ENCODE peak calls at places on chromosomes 2 and 18, in four cellular contexts. A is IMR-90, E is K562, R is GM12878. N is an unnamed sample.

GRCh38 chr2:218002103-218002502 is 692 bp downstream of the TNS1 start:
- DNase-seq in A (no peak), E (no peak), R (no peak), N (no peak)

GRCh38 chr2:231295363-231295655 is 96.9 kb downstream of the ARMC9 start:
- DNase-seq in A (no peak), E (no peak), R (no peak), N (no peak)

GRCh38 chr2:136116111-136116812 is 1.7 kb downstream of the CXCR4 start:
- DNase-seq in A (no peak), E (no peak), R (no peak), N (no peak)

GRCh38 chr2:141508806-141509595 is 621.8 kb downstream of the LRP1B start:
- DNase-seq in A (peak), E (no peak), R (no peak), N (no peak)

GRCh38 chr2:62118160-62118559 is 77.8 kb upstream of the B3GNT2 start:
- DNase-seq in A (peak), E (no peak), R (no peak), N (no peak)

GRCh38 chr2:18047896-18048657 is 169.6 kb downstream of the KCNS3 start:
- DNase-seq in A (peak), E (no peak), R (no peak), N (no peak)

GRCh38 chr18:50182516-50182915 is 12.4 kb downstream of the MYO5B start:
- DNase-seq in A (no peak), E (no peak), R (no peak), N (no peak)

GRCh38 chr18:7545734-7546133 is 21.4 kb upstream of the PTPRM start:
- DNase-seq in A (peak), E (no peak), R (no peak), N (no peak)

GRCh38 chr2:209702775-209703174 is 68.9 kb upstream of the UNC80 start:
- DNase-seq in A (no peak), E (no peak), R (no peak), N (no peak)

GRCh38 chr18:23943104-23943503 is 71.5 kb upstream of the TTC39C start:
- DNase-seq in A (no peak), E (no peak), R (peak), N (no peak)

GRCh38 chr2:111995148-111995547 is 59.9 kb upstream of the TMEM87B start:
- DNase-seq in A (no peak), E (no peak), R (no peak), N (peak)

GRCh38 chr2:23751747-23752265 is 175.1 kb downstream of the ATAD2B start:
- DNase-seq in A (no peak), E (no peak), R (no peak), N (no peak)

GRCh38 chr2:23756593-23757292 is 170.2 kb downstream of the ATAD2B start:
- DNase-seq in A (no peak), E (no peak), R (no peak), N (no peak)

GRCh38 chr2:23753291-23754006 is 173.5 kb downstream of the ATAD2B start:
- DNase-seq in A (peak), E (no peak), R (no peak), N (no peak)

GRCh38 chr2:23757686-23758433 is 169.1 kb downstream of the ATAD2B start:
- DNase-seq in A (peak), E (peak), R (no peak), N (peak)

DNA sequence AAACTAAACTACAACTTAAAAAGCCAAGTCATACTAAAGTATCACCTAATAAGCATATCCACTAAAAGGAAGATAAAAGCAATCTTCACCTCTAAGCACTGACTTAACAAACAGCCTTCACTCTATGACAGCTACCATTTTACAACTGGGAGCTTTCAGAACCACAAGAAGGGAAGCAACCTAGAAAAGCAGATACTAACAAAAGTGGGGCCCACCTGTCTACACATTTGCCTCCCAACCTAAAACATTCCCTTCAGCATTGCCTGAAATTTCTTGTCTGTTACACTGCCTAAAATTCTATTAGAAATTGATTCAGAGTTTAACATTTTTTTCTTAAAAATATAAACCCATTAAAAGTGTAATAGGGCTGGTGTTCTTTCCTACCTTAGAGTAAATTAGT is 172.0 kb downstream of the ATAD2B start:
- DNase-seq in A (no peak), E (no peak), R (no peak), N (no peak)
- TF ChIP-seq MXI1 in A (no peak), E (no peak), R (no peak), N (no peak)

GRCh38 chr2:74847075-74847858 is 13.3 kb downstream of the HK2 start:
- DNase-seq in A (peak), E (no peak), R (no peak), N (no peak)

GRCh38 chr2:74846481-74846880 is 12.6 kb downstream of the HK2 start:
- DNase-seq in A (no peak), E (no peak), R (no peak), N (no peak)

GRCh38 chr2:74850816-74851566 is 17.1 kb downstream of the HK2 start:
- DNase-seq in A (peak), E (no peak), R (no peak), N (no peak)

GRCh38 chr2:74845991-74846390 is 12.1 kb downstream of the HK2 start:
- DNase-seq in A (peak), E (no peak), R (no peak), N (no peak)

GRCh38 chr2:74849228-74849892 is 15.4 kb downstream of the HK2 start:
- DNase-seq in A (peak), E (no peak), R (peak), N (no peak)
- TF ChIP-seq BHLHE40 in A (no peak), E (no peak), R (no peak), N (no peak)

GRCh38 chr2:226011716-226012115 is 612.2 kb downstream of the NYAP2 start:
- DNase-seq in A (no peak), E (no peak), R (no peak), N (no peak)
- TF ChIP-seq MXI1 in A (no peak), E (no peak), R (no peak), N (no peak)

DNA sequence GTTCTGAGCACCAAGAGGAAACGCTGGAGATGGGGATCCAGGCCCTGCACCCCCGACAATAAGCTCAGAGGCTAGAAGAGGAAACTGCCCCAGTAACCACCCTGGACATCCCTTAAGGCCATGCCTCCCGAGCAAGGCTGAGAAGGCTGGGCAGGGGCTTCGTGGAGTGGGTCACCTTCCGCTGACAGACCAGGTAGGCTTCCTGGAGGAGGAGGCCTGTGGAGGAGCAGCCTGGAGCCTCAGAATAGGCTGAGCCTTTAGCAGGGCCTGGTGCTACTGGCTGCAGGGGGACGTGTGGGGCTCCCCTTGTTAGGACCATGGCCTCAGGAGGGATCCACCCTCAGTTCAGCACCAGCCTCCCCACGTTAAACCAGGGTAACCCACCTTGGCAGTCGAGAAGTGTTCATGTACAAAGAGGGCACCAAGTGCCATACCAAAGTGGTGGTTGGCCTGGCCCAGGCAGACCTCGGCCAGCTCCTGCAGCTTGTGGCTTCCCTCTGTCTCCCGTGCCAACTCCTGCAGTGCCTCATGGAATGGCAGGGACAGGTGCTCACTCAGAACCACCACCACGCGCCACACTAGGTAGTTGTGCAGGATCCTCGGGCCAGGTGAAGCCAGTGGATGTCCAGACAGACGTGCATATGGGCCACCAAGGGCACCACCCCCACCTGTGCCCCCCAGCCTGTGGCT is 28.5 kb upstream of the ALPP start:
- DNase-seq in A (no peak), E (no peak), R (no peak), N (no peak)
- TF ChIP-seq BHLHE40 in A (no peak), E (no peak), R (no peak), N (no peak)

GRCh38 chr2:202069189-202070050 is 3.6 kb upstream of the KIAA2012 start:
- DNase-seq in A (no peak), E (peak), R (no peak), N (no peak)

GRCh38 chr2:202072226-202072625 is 829 bp upstream of the KIAA2012 start:
- DNase-seq in A (no peak), E (peak), R (no peak), N (peak)

GRCh38 chr2:202072737-202073396 is at the start of gene KIAA2012:
- DNase-seq in A (no peak), E (no peak), R (no peak), N (no peak)

GRCh38 chr2:202067589-202067988 is 5.5 kb upstream of the KIAA2012 start:
- DNase-seq in A (no peak), E (no peak), R (no peak), N (no peak)

GRCh38 chr2:202071107-202071506 is 1.9 kb upstream of the KIAA2012 start:
- DNase-seq in A (no peak), E (no peak), R (no peak), N (no peak)
- TF ChIP-seq MXI1 in A (no peak), E (no peak), R (no peak), N (no peak)

DNA sequence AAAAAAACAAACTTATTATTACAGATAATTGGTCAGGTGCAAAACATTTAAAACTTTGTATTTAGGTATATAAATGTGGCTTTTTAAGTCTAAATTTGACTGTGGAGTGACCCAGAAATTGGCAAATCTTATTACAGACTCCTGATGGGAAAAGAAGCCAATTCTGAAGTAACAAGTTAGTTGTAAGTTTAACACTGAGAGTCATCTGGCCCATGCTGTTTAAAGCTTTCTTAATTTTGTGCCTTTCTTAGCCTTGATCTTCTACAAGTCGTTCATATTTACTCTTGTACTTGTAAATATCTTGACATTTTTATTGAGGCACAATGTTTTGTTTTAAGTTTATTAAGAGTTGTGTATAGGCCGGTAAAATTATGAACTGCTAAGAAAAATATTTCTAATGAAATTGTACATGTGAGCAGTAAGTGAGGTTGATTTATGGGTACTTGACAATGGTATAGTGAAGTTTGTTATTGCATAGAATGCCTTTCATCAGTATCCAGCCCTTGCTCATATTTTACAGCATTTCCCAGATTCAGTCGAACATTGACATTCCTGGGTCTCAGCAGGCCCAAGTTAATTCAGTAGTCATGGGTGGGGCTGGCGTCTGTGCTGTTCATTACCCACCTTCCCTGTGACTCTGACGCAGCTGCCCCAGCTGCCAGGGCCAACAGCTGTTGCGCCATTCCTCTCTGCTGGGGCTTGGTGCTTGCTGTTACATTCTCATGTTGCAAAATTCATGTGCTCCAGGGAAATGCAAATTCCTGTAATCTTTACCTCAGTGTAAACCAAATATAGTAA is 121.4 kb downstream of the ZNF236 start:
- DNase-seq in A (peak), E (no peak), R (no peak), N (no peak)
- TF ChIP-seq BHLHE40 in A (no peak), E (no peak), R (no peak), N (no peak)

GRCh38 chr2:239716536-239717318 is 308.4 kb downstream of the NDUFA10 start:
- DNase-seq in A (no peak), E (no peak), R (no peak), N (no peak)

GRCh38 chr2:239715606-239716005 is 309.5 kb downstream of the NDUFA10 start:
- DNase-seq in A (no peak), E (no peak), R (no peak), N (no peak)

GRCh38 chr2:239716009-239716408 is 309.1 kb downstream of the NDUFA10 start:
- DNase-seq in A (no peak), E (no peak), R (no peak), N (no peak)

GRCh38 chr2:239717706-239718105 is 307.4 kb downstream of the NDUFA10 start:
- DNase-seq in A (no peak), E (no peak), R (no peak), N (no peak)

GRCh38 chr2:239717319-239717675 is 307.8 kb downstream of the NDUFA10 start:
- DNase-seq in A (no peak), E (no peak), R (no peak), N (no peak)
- TF ChIP-seq MXI1 in A (no peak), E (no peak), R (no peak), N (no peak)

GRCh38 chr18:58146099-58146498 is 102.1 kb downstream of the NEDD4L start:
- DNase-seq in A (no peak), E (no peak), R (no peak), N (no peak)

GRCh38 chr18:58144671-58145285 is 100.8 kb downstream of the NEDD4L start:
- DNase-seq in A (no peak), E (no peak), R (no peak), N (no peak)

GRCh38 chr18:58140366-58141325 is 96.6 kb downstream of the NEDD4L start:
- DNase-seq in A (no peak), E (no peak), R (no peak), N (peak)

GRCh38 chr18:58144106-58144505 is 100.1 kb downstream of the NEDD4L start:
- DNase-seq in A (no peak), E (no peak), R (no peak), N (no peak)

DNA sequence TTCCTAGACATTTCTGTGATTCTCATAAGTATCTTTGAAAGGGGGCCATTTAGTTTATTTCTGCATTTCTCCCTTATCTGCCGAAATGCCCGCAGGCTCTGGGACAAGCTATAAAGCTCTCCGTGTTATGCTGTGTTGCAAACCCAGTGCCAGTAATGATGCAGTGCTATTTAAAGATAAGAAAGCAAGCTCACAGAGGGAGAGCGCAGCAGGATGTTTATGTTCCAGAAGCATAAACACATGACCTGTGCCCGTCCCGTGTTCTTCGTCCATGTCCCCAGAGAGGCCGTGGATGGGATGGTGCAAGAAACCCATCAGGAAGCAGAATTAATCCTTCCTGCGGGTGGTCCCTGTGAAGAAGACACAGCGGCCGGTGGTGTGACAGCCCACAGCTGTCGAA is 99.4 kb downstream of the NEDD4L start:
- DNase-seq in A (peak), E (no peak), R (no peak), N (no peak)
- TF ChIP-seq BHLHE40 in A (peak), E (no peak), R (no peak), N (no peak)

GRCh38 chr18:55790296-55790695 is 202.3 kb upstream of the TCF4 start:
- DNase-seq in A (peak), E (no peak), R (no peak), N (no peak)
- TF ChIP-seq MXI1 in A (no peak), E (no peak), R (no peak), N (no peak)

DNA sequence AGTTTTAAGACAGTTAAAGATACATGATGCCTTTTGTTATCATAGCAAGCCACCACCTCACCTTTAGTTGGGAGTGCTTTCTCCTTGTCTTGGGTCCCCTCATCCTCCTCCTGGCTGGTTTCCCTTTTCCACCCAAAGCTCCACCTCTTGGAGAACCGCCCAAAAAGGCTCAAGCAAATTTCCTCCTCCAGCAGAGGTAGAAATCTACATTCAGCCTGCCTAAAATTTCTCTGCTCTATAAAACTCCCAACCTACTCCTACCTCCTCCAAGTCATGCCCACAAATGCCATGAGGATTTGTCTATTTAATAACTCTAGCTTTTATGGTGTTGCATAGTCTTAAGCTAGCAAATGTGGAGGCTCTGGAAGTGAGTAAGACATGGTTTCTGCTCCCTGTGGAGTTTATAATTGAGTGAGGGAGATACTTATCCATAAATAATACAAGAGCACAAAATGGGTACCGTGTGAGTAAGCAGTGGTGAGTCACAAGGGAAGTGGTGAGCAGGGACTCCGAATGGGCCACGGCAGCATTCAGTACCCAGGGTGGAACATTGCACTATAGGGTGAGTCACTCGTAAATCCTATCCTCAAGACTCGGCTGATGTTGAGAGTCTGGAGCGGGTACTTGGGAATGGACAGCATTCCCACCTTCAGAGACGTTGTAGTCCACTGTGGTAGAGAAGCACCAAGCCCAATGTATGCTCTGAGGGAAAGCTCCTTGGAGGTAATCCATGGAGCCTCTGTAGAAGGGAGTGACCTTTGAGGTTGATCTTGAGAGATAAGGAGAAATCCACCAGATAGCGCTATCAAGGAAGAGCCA is 146.3 kb downstream of the RTN4 start:
- DNase-seq in A (peak), E (no peak), R (no peak), N (no peak)
- TF ChIP-seq BHLHE40 in A (peak), E (no peak), R (no peak), N (no peak)

N was measured in HepG2.